ENCODE peak calls at places on chromosome X, in six cellular contexts. One of them, this sample, is unnamed.

GRCh38 chrX:114959729-114960128 is 57.7 kb downstream of the IL13RA2 start:
- DNase-seq in brain microvascular endothelial cell: no peak
- DNase-seq in anterior cingulate cortex: no peak
- DNase-seq in PC-9: peak
- DNase-seq in non-pigmented ciliary epithelial cell: no peak
- DNase-seq in Right ventricle myocardium superior: no peak
- DNase-seq in this sample: peak

GRCh38 chrX:70755850-70756249 is 152.7 kb downstream of the TEX11 start:
- DNase-seq in brain microvascular endothelial cell: no peak
- DNase-seq in anterior cingulate cortex: no peak
- DNase-seq in PC-9: no peak
- DNase-seq in non-pigmented ciliary epithelial cell: no peak
- DNase-seq in Right ventricle myocardium superior: no peak
- DNase-seq in this sample: no peak

GRCh38 chrX:130091976-130092522 is 18.2 kb downstream of the ELF4 start:
- DNase-seq in brain microvascular endothelial cell: no peak
- DNase-seq in anterior cingulate cortex: no peak
- DNase-seq in PC-9: no peak
- DNase-seq in non-pigmented ciliary epithelial cell: no peak
- DNase-seq in Right ventricle myocardium superior: peak
- DNase-seq in this sample: no peak

GRCh38 chrX:32289356-32289755 is 922.0 kb downstream of the DMD start:
- DNase-seq in brain microvascular endothelial cell: no peak
- DNase-seq in anterior cingulate cortex: no peak
- DNase-seq in PC-9: no peak
- DNase-seq in non-pigmented ciliary epithelial cell: no peak
- DNase-seq in Right ventricle myocardium superior: no peak
- DNase-seq in this sample: no peak

GRCh38 chrX:98548550-98548949 is 1664.8 kb downstream of the RPA4 start:
- DNase-seq in brain microvascular endothelial cell: no peak
- DNase-seq in anterior cingulate cortex: no peak
- DNase-seq in PC-9: no peak
- DNase-seq in non-pigmented ciliary epithelial cell: no peak
- DNase-seq in Right ventricle myocardium superior: no peak
- DNase-seq in this sample: no peak

GRCh38 chrX:24692305-24692704 is 1.4 kb upstream of the POLA1 start:
- DNase-seq in brain microvascular endothelial cell: no peak
- DNase-seq in anterior cingulate cortex: no peak
- DNase-seq in PC-9: no peak
- DNase-seq in non-pigmented ciliary epithelial cell: no peak
- DNase-seq in Right ventricle myocardium superior: no peak
- DNase-seq in this sample: no peak

GRCh38 chrX:122565952-122566351 is 618.1 kb upstream of the GRIA3 start:
- DNase-seq in brain microvascular endothelial cell: peak
- DNase-seq in anterior cingulate cortex: no peak
- DNase-seq in PC-9: peak
- DNase-seq in non-pigmented ciliary epithelial cell: peak
- DNase-seq in Right ventricle myocardium superior: no peak
- DNase-seq in this sample: peak

GRCh38 chrX:93868289-93868985 is 194.4 kb downstream of the FAM133A start:
- DNase-seq in brain microvascular endothelial cell: no peak
- DNase-seq in anterior cingulate cortex: no peak
- DNase-seq in PC-9: no peak
- DNase-seq in non-pigmented ciliary epithelial cell: no peak
- DNase-seq in Right ventricle myocardium superior: no peak
- DNase-seq in this sample: no peak

GRCh38 chrX:48576108-48576507 is 1.8 kb downstream of the RBM3 start:
- DNase-seq in brain microvascular endothelial cell: no peak
- DNase-seq in anterior cingulate cortex: no peak
- DNase-seq in PC-9: no peak
- DNase-seq in non-pigmented ciliary epithelial cell: no peak
- DNase-seq in Right ventricle myocardium superior: no peak
- DNase-seq in this sample: no peak

GRCh38 chrX:53282313-53282712 is 929 bp upstream of the IQSEC2 start:
- DNase-seq in brain microvascular endothelial cell: no peak
- DNase-seq in anterior cingulate cortex: no peak
- DNase-seq in PC-9: no peak
- DNase-seq in non-pigmented ciliary epithelial cell: no peak
- DNase-seq in Right ventricle myocardium superior: peak
- DNase-seq in this sample: peak

GRCh38 chrX:12997898-12998687 is 23.2 kb downstream of the TMSB4X start:
- DNase-seq in brain microvascular endothelial cell: no peak
- DNase-seq in anterior cingulate cortex: peak
- DNase-seq in PC-9: no peak
- DNase-seq in non-pigmented ciliary epithelial cell: no peak
- DNase-seq in Right ventricle myocardium superior: no peak
- DNase-seq in this sample: no peak

GRCh38 chrX:15675490-15675921 is 10.9 kb upstream of the CLTRN start:
- DNase-seq in brain microvascular endothelial cell: peak
- DNase-seq in anterior cingulate cortex: peak
- DNase-seq in PC-9: peak
- DNase-seq in non-pigmented ciliary epithelial cell: peak
- DNase-seq in Right ventricle myocardium superior: peak
- DNase-seq in this sample: no peak

GRCh38 chrX:118761950-118762725 is 34.7 kb downstream of the IL13RA1 start:
- DNase-seq in brain microvascular endothelial cell: no peak
- DNase-seq in anterior cingulate cortex: no peak
- DNase-seq in PC-9: no peak
- DNase-seq in non-pigmented ciliary epithelial cell: no peak
- DNase-seq in Right ventricle myocardium superior: no peak
- DNase-seq in this sample: no peak

GRCh38 chrX:41300758-41301437 is 33.1 kb upstream of the DDX3X start:
- DNase-seq in brain microvascular endothelial cell: peak
- DNase-seq in anterior cingulate cortex: no peak
- DNase-seq in PC-9: peak
- DNase-seq in non-pigmented ciliary epithelial cell: no peak
- DNase-seq in Right ventricle myocardium superior: no peak
- DNase-seq in this sample: peak

GRCh38 chrX:28312965-28313364 is 274.3 kb upstream of the IL1RAPL1 start:
- DNase-seq in brain microvascular endothelial cell: no peak
- DNase-seq in anterior cingulate cortex: no peak
- DNase-seq in PC-9: no peak
- DNase-seq in non-pigmented ciliary epithelial cell: no peak
- DNase-seq in Right ventricle myocardium superior: no peak
- DNase-seq in this sample: no peak

GRCh38 chrX:16711219-16712115 is 1.0 kb downstream of the CTPS2 start:
- DNase-seq in brain microvascular endothelial cell: no peak
- DNase-seq in anterior cingulate cortex: no peak
- DNase-seq in PC-9: no peak
- DNase-seq in non-pigmented ciliary epithelial cell: no peak
- DNase-seq in Right ventricle myocardium superior: peak
- DNase-seq in this sample: no peak

GRCh38 chrX:7908821-7909220 is 18.4 kb downstream of the PNPLA4 start:
- DNase-seq in brain microvascular endothelial cell: no peak
- DNase-seq in anterior cingulate cortex: no peak
- DNase-seq in PC-9: no peak
- DNase-seq in non-pigmented ciliary epithelial cell: no peak
- DNase-seq in Right ventricle myocardium superior: no peak
- DNase-seq in this sample: no peak

GRCh38 chrX:109856974-109857373 is 123.9 kb upstream of the ACSL4 start:
- DNase-seq in brain microvascular endothelial cell: no peak
- DNase-seq in anterior cingulate cortex: no peak
- DNase-seq in PC-9: no peak
- DNase-seq in non-pigmented ciliary epithelial cell: no peak
- DNase-seq in Right ventricle myocardium superior: no peak
- DNase-seq in this sample: peak

GRCh38 chrX:103488332-103488731 is 31.0 kb downstream of the RAB40A start:
- DNase-seq in brain microvascular endothelial cell: no peak
- DNase-seq in anterior cingulate cortex: no peak
- DNase-seq in PC-9: no peak
- DNase-seq in non-pigmented ciliary epithelial cell: no peak
- DNase-seq in Right ventricle myocardium superior: no peak
- DNase-seq in this sample: peak

This sample was measured in fibroblast of lung.